ENCODE peak calls at places on chromosomes 6 and 20, in five cellular contexts. One of them, this sample, is unnamed.

GRCh38 chr6:92777146-92777740 is 642.1 kb downstream of the EPHA7 start:
- DNase-seq in HepG2: peak
- DNase-seq in GM12878: no peak
- DNase-seq in A549: peak
- DNase-seq in K562: no peak
- DNase-seq in this sample: no peak

GRCh38 chr6:84026721-84027164 is 6.8 kb upstream of the MRAP2 start:
- DNase-seq in HepG2: peak
- DNase-seq in K562: no peak
- DNase-seq in A549: peak
- DNase-seq in GM12878: no peak
- DNase-seq in this sample: no peak

GRCh38 chr6:156980515-156980914 is 203.3 kb downstream of the ARID1B start:
- DNase-seq in HepG2: no peak
- DNase-seq in A549: no peak
- DNase-seq in GM12878: no peak
- DNase-seq in K562: no peak
- DNase-seq in this sample: peak

GRCh38 chr6:98530732-98531131 is 303.6 kb upstream of the POU3F2 start:
- DNase-seq in A549: no peak
- DNase-seq in K562: no peak
- DNase-seq in GM12878: no peak
- DNase-seq in HepG2: no peak
- DNase-seq in this sample: no peak

GRCh38 chr6:70843328-70843918 is 113.4 kb downstream of the B3GAT2 start:
- DNase-seq in A549: peak
- DNase-seq in GM12878: no peak
- DNase-seq in K562: no peak
- DNase-seq in HepG2: no peak
- DNase-seq in this sample: no peak

GRCh38 chr6:128144320-128144719 is 243.5 kb upstream of the THEMIS start:
- DNase-seq in K562: no peak
- DNase-seq in A549: no peak
- DNase-seq in HepG2: no peak
- DNase-seq in GM12878: no peak
- DNase-seq in this sample: no peak

GRCh38 chr6:43669922-43670622 is 17.5 kb downstream of the MRPS18A start:
- DNase-seq in GM12878: no peak
- DNase-seq in HepG2: no peak
- DNase-seq in A549: no peak
- DNase-seq in K562: peak
- DNase-seq in this sample: no peak

GRCh38 chr6:12288844-12289654 is 1.1 kb upstream of the EDN1 start:
- DNase-seq in A549: peak
- DNase-seq in GM12878: peak
- DNase-seq in HepG2: peak
- DNase-seq in K562: peak
- DNase-seq in this sample: peak

GRCh38 chr6:116932496-116932895 is 55.5 kb downstream of the RFX6 start:
- DNase-seq in GM12878: no peak
- DNase-seq in HepG2: no peak
- DNase-seq in K562: no peak
- DNase-seq in A549: no peak
- DNase-seq in this sample: no peak

GRCh38 chr6:157273756-157274088 is 49.6 kb downstream of the TMEM242 start:
- DNase-seq in K562: peak
- DNase-seq in HepG2: peak
- DNase-seq in A549: peak
- DNase-seq in GM12878: no peak
- DNase-seq in this sample: peak

GRCh38 chr6:139016337-139017213 is 12.0 kb upstream of the ABRACL start:
- DNase-seq in K562: no peak
- DNase-seq in HepG2: no peak
- DNase-seq in A549: no peak
- DNase-seq in GM12878: no peak
- DNase-seq in this sample: no peak

GRCh38 chr6:136403166-136403980 is 113.7 kb upstream of the BCLAF1 start:
- DNase-seq in A549: peak
- DNase-seq in GM12878: no peak
- DNase-seq in K562: peak
- DNase-seq in HepG2: no peak
- DNase-seq in this sample: no peak

GRCh38 chr6:47106721-47107197 is 64.6 kb upstream of the ADGRF1 start:
- DNase-seq in A549: peak
- DNase-seq in GM12878: no peak
- DNase-seq in HepG2: peak
- DNase-seq in K562: no peak
- DNase-seq in this sample: no peak

GRCh38 chr6:50249493-50249892 is 199.8 kb upstream of the DEFB112 start:
- DNase-seq in HepG2: peak
- DNase-seq in A549: no peak
- DNase-seq in GM12878: no peak
- DNase-seq in K562: no peak
- DNase-seq in this sample: no peak

GRCh38 chr6:162343902-162344226 is 383.7 kb downstream of the PRKN start:
- DNase-seq in GM12878: no peak
- DNase-seq in K562: no peak
- DNase-seq in HepG2: no peak
- DNase-seq in A549: no peak
- DNase-seq in this sample: no peak

GRCh38 chr6:122069933-122070332 is 329.5 kb upstream of the HSF2 start:
- DNase-seq in A549: no peak
- DNase-seq in GM12878: no peak
- DNase-seq in K562: no peak
- DNase-seq in HepG2: no peak
- DNase-seq in this sample: no peak

GRCh38 chr6:43639984-43640800 is 4.6 kb downstream of the MAD2L1BP start:
- DNase-seq in GM12878: no peak
- DNase-seq in HepG2: no peak
- DNase-seq in A549: no peak
- DNase-seq in K562: no peak
- DNase-seq in this sample: no peak

GRCh38 chr6:19864285-19864684 is 27.1 kb downstream of the ID4 start:
- DNase-seq in HepG2: no peak
- DNase-seq in GM12878: no peak
- DNase-seq in K562: no peak
- DNase-seq in A549: no peak
- DNase-seq in this sample: no peak

GRCh38 chr6:113805167-113805835 is 51.8 kb upstream of the MARCKS start:
- DNase-seq in K562: no peak
- DNase-seq in GM12878: peak
- DNase-seq in HepG2: no peak
- DNase-seq in A549: no peak
- DNase-seq in this sample: no peak

GRCh38 chr20:41734506-41734945 is 116.3 kb upstream of the CHD6 start:
- DNase-seq in K562: peak
- DNase-seq in HepG2: peak
- DNase-seq in GM12878: no peak
- DNase-seq in A549: peak
- DNase-seq in this sample: peak

GRCh38 chr20:45469336-45470261 is at the start of gene WFDC2:
- DNase-seq in A549: no peak
- DNase-seq in HepG2: no peak
- DNase-seq in K562: no peak
- DNase-seq in GM12878: no peak
- DNase-seq in this sample: peak

GRCh38 chr6:142028527-142028926 is 104.2 kb upstream of the GJE1 start:
- DNase-seq in HepG2: no peak
- DNase-seq in A549: no peak
- DNase-seq in K562: no peak
- DNase-seq in GM12878: no peak
- DNase-seq in this sample: no peak

GRCh38 chr20:46568570-46569129 is 18.2 kb upstream of the OCSTAMP start:
- DNase-seq in K562: no peak
- DNase-seq in HepG2: peak
- DNase-seq in GM12878: no peak
- DNase-seq in A549: no peak
- DNase-seq in this sample: no peak

GRCh38 chr6:158595223-158595622 is 35.3 kb downstream of the TMEM181 start:
- DNase-seq in GM12878: no peak
- DNase-seq in K562: peak
- DNase-seq in HepG2: peak
- DNase-seq in A549: no peak
- DNase-seq in this sample: no peak

GRCh38 chr6:7166410-7167293 is 58.9 kb downstream of the RREB1 start:
- DNase-seq in A549: no peak
- DNase-seq in HepG2: no peak
- DNase-seq in GM12878: no peak
- DNase-seq in K562: peak
- DNase-seq in this sample: no peak

GRCh38 chr6:18978330-18979128 is 591.4 kb downstream of the RNF144B start:
- DNase-seq in HepG2: peak
- DNase-seq in GM12878: no peak
- DNase-seq in A549: peak
- DNase-seq in K562: no peak
- DNase-seq in this sample: no peak

GRCh38 chr6:102488729-102489128 is 1095.2 kb downstream of the GRIK2 start:
- DNase-seq in GM12878: no peak
- DNase-seq in K562: no peak
- DNase-seq in HepG2: no peak
- DNase-seq in A549: no peak
- DNase-seq in this sample: no peak

GRCh38 chr6:36649721-36650484 is 28.6 kb upstream of the CDKN1A start:
- DNase-seq in K562: no peak
- DNase-seq in A549: no peak
- DNase-seq in GM12878: no peak
- DNase-seq in HepG2: no peak
- DNase-seq in this sample: no peak

GRCh38 chr6:63477422-63478040 is 94.7 kb upstream of the LOC128125822 start:
- DNase-seq in K562: no peak
- DNase-seq in A549: peak
- DNase-seq in GM12878: no peak
- DNase-seq in HepG2: peak
- DNase-seq in this sample: no peak

GRCh38 chr6:127186889-127187288 is 68.4 kb downstream of the RSPO3 start:
- DNase-seq in GM12878: no peak
- DNase-seq in HepG2: peak
- DNase-seq in K562: peak
- DNase-seq in A549: peak
- DNase-seq in this sample: peak

GRCh38 chr6:36677753-36678487 is 594 bp upstream of the CDKN1A start:
- DNase-seq in A549: no peak
- DNase-seq in GM12878: no peak
- DNase-seq in HepG2: peak
- DNase-seq in K562: no peak
- DNase-seq in this sample: no peak

GRCh38 chr6:16511723-16512584 is 249.3 kb downstream of the ATXN1 start:
- DNase-seq in HepG2: no peak
- DNase-seq in A549: no peak
- DNase-seq in K562: no peak
- DNase-seq in GM12878: peak
- DNase-seq in this sample: no peak

GRCh38 chr20:3400260-3401155 is 7.0 kb downstream of the DNAAF9 start:
- DNase-seq in K562: no peak
- DNase-seq in A549: no peak
- DNase-seq in GM12878: no peak
- DNase-seq in HepG2: no peak
- DNase-seq in this sample: no peak

GRCh38 chr20:23120936-23121765 is 35.0 kb upstream of the CD93 start:
- DNase-seq in A549: no peak
- DNase-seq in HepG2: no peak
- DNase-seq in GM12878: no peak
- DNase-seq in K562: peak
- DNase-seq in this sample: no peak

GRCh38 chr20:60192351-60192750 is 234.1 kb downstream of the CDH26 start:
- DNase-seq in A549: no peak
- DNase-seq in HepG2: no peak
- DNase-seq in K562: no peak
- DNase-seq in GM12878: no peak
- DNase-seq in this sample: no peak
- TF ChIP-seq ESRRA in A549: no peak
- TF ChIP-seq ESRRA in HepG2: no peak
- TF ChIP-seq ESRRA in K562: no peak
- TF ChIP-seq ESRRA in GM12878: no peak
- TF ChIP-seq ESRRA in this sample: no peak

GRCh38 chr6:169959129-169960002 is 207.9 kb downstream of the ERMARD start:
- DNase-seq in A549: no peak
- DNase-seq in GM12878: no peak
- DNase-seq in HepG2: no peak
- DNase-seq in K562: no peak
- DNase-seq in this sample: no peak
- TF ChIP-seq ESRRA in A549: no peak
- TF ChIP-seq ESRRA in GM12878: no peak
- TF ChIP-seq ESRRA in HepG2: no peak
- TF ChIP-seq ESRRA in K562: no peak
- TF ChIP-seq ESRRA in this sample: no peak

GRCh38 chr6:110048221-110048875 is 70.2 kb downstream of the GPR6 start:
- DNase-seq in A549: no peak
- DNase-seq in K562: no peak
- DNase-seq in HepG2: no peak
- DNase-seq in GM12878: no peak
- DNase-seq in this sample: no peak
- TF ChIP-seq ESRRA in A549: no peak
- TF ChIP-seq ESRRA in K562: no peak
- TF ChIP-seq ESRRA in HepG2: no peak
- TF ChIP-seq ESRRA in GM12878: no peak
- TF ChIP-seq ESRRA in this sample: no peak

DNA sequence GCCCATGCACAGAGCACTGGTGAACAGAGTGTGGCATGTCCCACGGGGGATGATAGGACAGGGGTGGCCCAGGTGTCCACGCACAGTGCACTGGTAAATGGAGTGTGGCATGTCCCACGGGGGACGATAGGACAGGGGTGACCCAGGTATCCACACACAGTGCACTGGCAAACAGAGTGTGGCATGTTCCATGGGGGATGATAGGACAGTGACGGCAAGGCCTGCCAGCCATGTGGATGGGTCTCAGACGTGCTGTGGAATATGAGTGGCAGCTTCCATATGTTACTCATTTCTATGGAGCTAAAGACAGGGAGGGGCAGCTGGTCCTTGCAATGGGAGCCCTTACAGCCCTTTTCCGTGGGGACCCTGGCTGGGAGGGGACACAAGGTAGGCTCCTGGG is 168.7 kb downstream of the CDH4 start:
- DNase-seq in GM12878: no peak
- DNase-seq in K562: no peak
- DNase-seq in HepG2: no peak
- DNase-seq in A549: no peak
- DNase-seq in this sample: no peak
- TF ChIP-seq ESRRA in GM12878: no peak
- TF ChIP-seq ESRRA in K562: no peak
- TF ChIP-seq ESRRA in HepG2: no peak
- TF ChIP-seq ESRRA in A549: no peak
- TF ChIP-seq ESRRA in this sample: no peak

DNA sequence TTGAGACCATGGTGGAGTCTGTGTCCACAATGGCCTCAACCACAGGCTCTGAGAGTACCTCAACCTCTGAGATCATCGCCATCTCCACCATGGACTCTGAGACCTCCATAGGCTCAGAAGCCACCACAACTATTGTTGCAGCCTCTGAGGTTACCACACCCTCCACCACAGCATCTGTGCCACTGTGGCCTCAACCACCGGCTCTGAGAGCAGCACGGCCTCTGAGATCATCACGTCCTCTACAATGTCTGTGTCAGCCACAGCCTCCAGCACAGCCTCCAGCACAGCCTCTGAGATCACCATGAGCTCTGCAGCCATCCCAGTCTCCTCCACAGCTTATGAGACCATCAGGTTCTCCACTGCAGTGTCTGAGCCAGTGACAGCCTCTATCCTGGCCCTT is 19.4 kb upstream of the MUC21 start:
- DNase-seq in HepG2: no peak
- DNase-seq in A549: no peak
- DNase-seq in K562: no peak
- DNase-seq in GM12878: no peak
- DNase-seq in this sample: no peak
- TF ChIP-seq ESRRA in HepG2: no peak
- TF ChIP-seq ESRRA in A549: no peak
- TF ChIP-seq ESRRA in K562: no peak
- TF ChIP-seq ESRRA in GM12878: no peak
- TF ChIP-seq ESRRA in this sample: no peak

This sample was measured in WTC11.